ENCODE peak calls at places on chromosomes 13 and 19, in seven cellular contexts. K is NCI-H226, Z is NCI-H510A treated with DMSO at 0.1 percent for 48 hours, D is mucosa of gallbladder, T is astrocyte of the cerebellum, I is HuH-7, N is CMK. U is an unnamed sample.

GRCh38 chr13:98537306-98537705 is 39.6 kb downstream of the STK24 start:
- DNase-seq in K (no peak), Z (no peak), D (no peak), T (no peak), I (no peak), N (no peak), U (no peak)

GRCh38 chr13:110114351-110114750 is 192.6 kb downstream of the COL4A1 start:
- DNase-seq in K (no peak), Z (no peak), D (no peak), T (no peak), I (no peak), N (no peak), U (no peak)

GRCh38 chr19:19514215-19514633 is 1.1 kb downstream of the TSSK6 start:
- DNase-seq in K (no peak), Z (no peak), D (peak), T (no peak), I (no peak), N (no peak), U (no peak)

GRCh38 chr19:55516878-55517620 is 19.9 kb downstream of the SBK2 start:
- DNase-seq in K (peak), Z (peak), D (peak), T (peak), I (peak), N (peak), U (peak)

GRCh38 chr19:39362682-39363657 is 20.7 kb downstream of the SAMD4B start:
- DNase-seq in K (peak), Z (no peak), D (no peak), T (no peak), I (no peak), N (no peak), U (no peak)

GRCh38 chr19:19214892-19215291 is 3.1 kb downstream of the NCAN start:
- DNase-seq in K (peak), Z (no peak), D (peak), T (peak), I (peak), N (no peak), U (no peak)

GRCh38 chr19:18856385-18857126 is 24.8 kb downstream of the UPF1 start:
- DNase-seq in K (peak), Z (no peak), D (no peak), T (no peak), I (peak), N (no peak), U (no peak)

GRCh38 chr19:11435833-11436313 is 438 bp downstream of the PRKCSH start:
- DNase-seq in K (peak), Z (no peak), D (no peak), T (no peak), I (no peak), N (peak), U (no peak)

GRCh38 chr19:53868892-53869804 is 1.5 kb downstream of the MYADM start:
- DNase-seq in K (peak), Z (no peak), D (peak), T (peak), I (peak), N (peak), U (peak)

GRCh38 chr19:4844348-4845179 is 13.1 kb upstream of the TICAM1 start:
- DNase-seq in K (no peak), Z (no peak), D (peak), T (no peak), I (no peak), N (no peak), U (no peak)